ENCODE peak calls at places on chromosomes 3 and 15, in ten cellular contexts. W is spleen, B is A549, C is endothelial cell of umbilical vein, U is heart left ventricle, Z is adrenal gland, P is right lobe of liver, J is stomach, O is uterus, N is sigmoid colon. D is an unnamed sample. For H3K4me1, the result is how much of the 10 kb centered on the place peaks cover.

GRCh38 chr15:52221730-52222129 is 30.5 kb upstream of the GNB5 start:
- DNase-seq in W (no peak), B (no peak), C (no peak), U (no peak), Z (no peak), P (no peak), J (no peak), O (no peak), N (no peak), D (no peak)

GRCh38 chr3:2099028-2099671 is 484 bp downstream of the CNTN4 start:
- DNase-seq in W (no peak), B (no peak), C (no peak), U (no peak), Z (no peak), P (no peak), J (no peak), O (peak), N (no peak), D (peak)

GRCh38 chr3:57998366-57999283 is 9.6 kb upstream of the FLNB start:
- DNase-seq in W (no peak), B (no peak), C (peak), U (no peak), Z (no peak), P (no peak), J (peak), O (peak), N (no peak), D (peak)

GRCh38 chr3:177051419-177051818 is 145.9 kb downstream of the TBL1XR1 start:
- DNase-seq in W (no peak), B (no peak), C (peak), U (no peak), Z (no peak), P (no peak), J (no peak), O (no peak), N (no peak), D (no peak)

GRCh38 chr3:55690746-55691540 is 203.8 kb upstream of the WNT5A start:
- DNase-seq in W (no peak), B (no peak), C (no peak), U (no peak), Z (no peak), P (no peak), J (no peak), O (no peak), N (no peak), D (no peak)

GRCh38 chr3:127220497-127220896 is 27.6 kb downstream of the PRR23E start:
- DNase-seq in W (no peak), B (no peak), C (no peak), U (no peak), Z (no peak), P (no peak), J (no peak), O (no peak), N (no peak), D (no peak)

GRCh38 chr15:38886315-38887163 is 321.9 kb upstream of the RASGRP1 start:
- DNase-seq in W (no peak), B (peak), C (no peak), U (no peak), Z (no peak), P (no peak), J (no peak), O (no peak), N (no peak), D (no peak)

GRCh38 chr3:126932188-126932931 is 50.6 kb upstream of the PLXNA1 start:
- DNase-seq in W (peak), B (no peak), C (peak), U (peak), Z (no peak), P (no peak), J (no peak), O (no peak), N (peak), D (no peak)

GRCh38 chr3:14464521-14464920 is 62.1 kb downstream of the SLC6A6 start:
- DNase-seq in W (no peak), B (no peak), C (no peak), U (no peak), Z (no peak), P (no peak), J (no peak), O (no peak), N (no peak), D (no peak)

GRCh38 chr15:64289550-64289949 is 66.4 kb downstream of the CSNK1G1 start:
- DNase-seq in W (no peak), B (no peak), C (no peak), U (no peak), Z (no peak), P (no peak), J (no peak), O (no peak), N (no peak), D (no peak)

GRCh38 chr3:149342413-149343340 is 9.2 kb upstream of the TM4SF18 start:
- DNase-seq in W (no peak), B (no peak), C (peak), U (no peak), Z (no peak), P (no peak), J (no peak), O (no peak), N (no peak), D (no peak)

GRCh38 chr3:144843099-144843498 is 871.5 kb downstream of the DIPK2A start:
- DNase-seq in W (no peak), B (no peak), C (no peak), U (no peak), Z (no peak), P (no peak), J (no peak), O (no peak), N (no peak), D (no peak)

GRCh38 chr3:32120480-32120879 is 14.1 kb downstream of the GPD1L start:
- DNase-seq in W (no peak), B (no peak), C (no peak), U (no peak), Z (no peak), P (no peak), J (no peak), O (no peak), N (no peak), D (no peak)

GRCh38 chr15:33135355-33135781 is 59.1 kb downstream of the FMN1 start:
- DNase-seq in W (no peak), B (no peak), C (no peak), U (no peak), Z (no peak), P (no peak), J (no peak), O (no peak), N (no peak), D (no peak)

GRCh38 chr3:18572809-18573208 is 147.7 kb upstream of the SATB1 start:
- DNase-seq in W (no peak), B (no peak), C (no peak), U (no peak), Z (no peak), P (no peak), J (no peak), O (no peak), N (no peak), D (no peak)

GRCh38 chr3:64158334-64158733 is 66.9 kb downstream of the PRICKLE2 start:
- DNase-seq in W (no peak), B (no peak), C (no peak), U (no peak), Z (no peak), P (no peak), J (peak), O (no peak), N (no peak), D (peak)

GRCh38 chr3:23992051-23992628 is 47.1 kb downstream of the NR1D2 start:
- DNase-seq in W (no peak), B (no peak), C (peak), U (no peak), Z (no peak), P (no peak), J (no peak), O (peak), N (no peak), D (no peak)

GRCh38 chr3:141326626-141327025 is 41.7 kb upstream of the ZBTB38 start:
- DNase-seq in W (no peak), B (no peak), C (no peak), U (no peak), Z (no peak), P (no peak), J (no peak), O (no peak), N (no peak), D (no peak)

GRCh38 chr3:44055951-44056350 is 185.7 kb upstream of the TOPAZ1 start:
- DNase-seq in W (no peak), B (no peak), C (no peak), U (no peak), Z (no peak), P (no peak), J (no peak), O (no peak), N (no peak), D (no peak)

GRCh38 chr3:143657391-143657790 is 190.9 kb downstream of the SLC9A9 start:
- DNase-seq in W (no peak), B (no peak), C (no peak), U (no peak), Z (no peak), P (no peak), J (no peak), O (no peak), N (no peak), D (no peak)

GRCh38 chr3:12828751-12829150 is 12.6 kb downstream of the RPL32 start:
- DNase-seq in W (no peak), B (no peak), C (no peak), U (no peak), Z (no peak), P (no peak), J (no peak), O (no peak), N (no peak), D (no peak)

GRCh38 chr3:178353292-178353814 is 182.9 kb upstream of the KCNMB2 start:
- DNase-seq in W (no peak), B (no peak), C (peak), U (no peak), Z (no peak), P (no peak), J (no peak), O (no peak), N (no peak), D (no peak)

GRCh38 chr3:176755552-176755951 is 441.7 kb downstream of the TBL1XR1 start:
- DNase-seq in W (no peak), B (no peak), C (no peak), U (no peak), Z (no peak), P (no peak), J (no peak), O (no peak), N (no peak), D (no peak)

GRCh38 chr3:179842061-179842460 is 189.2 kb downstream of the USP13 start:
- DNase-seq in W (no peak), B (no peak), C (no peak), U (no peak), Z (no peak), P (no peak), J (no peak), O (no peak), N (no peak), D (no peak)

GRCh38 chr15:101172421-101173097 is 79.3 kb downstream of the CHSY1 start:
- DNase-seq in W (no peak), B (no peak), C (no peak), U (no peak), Z (no peak), P (no peak), J (no peak), O (no peak), N (no peak), D (no peak)

GRCh38 chr3:188037116-188037718 is 116.7 kb upstream of the LPP start:
- DNase-seq in W (no peak), B (peak), C (peak), U (peak), Z (no peak), P (peak), J (peak), O (peak), N (no peak), D (peak)

GRCh38 chr3:65194044-65194714 is 506.4 kb upstream of the ADAMTS9 start:
- DNase-seq in W (no peak), B (no peak), C (no peak), U (no peak), Z (no peak), P (no peak), J (no peak), O (no peak), N (no peak), D (no peak)

GRCh38 chr15:87733977-87734376 is 522.6 kb downstream of the NTRK3 start:
- DNase-seq in W (no peak), B (no peak), C (no peak), U (no peak), Z (no peak), P (no peak), J (no peak), O (no peak), N (no peak), D (no peak)
- H3K27ac ChIP-seq in W (no peak), B (no peak), C (no peak), U (no peak), Z (no peak), P (no peak), J (no peak), O (no peak), N (no peak), D (no peak)

GRCh38 chr3:71051259-71051595 is 532.3 kb downstream of the FOXP1 start:
- DNase-seq in W (no peak), B (no peak), C (no peak), U (no peak), Z (no peak), P (no peak), J (no peak), O (no peak), N (no peak), D (no peak)
- H3K4me1 ChIP-seq in W (under half), B (half or more), C (half or more), U (half or more), Z (under half), P (under half), J (half or more), O (under half), N (under half), D (under half)

GRCh38 chr3:45123030-45123429 is 23.1 kb downstream of the CDCP1 start:
- DNase-seq in W (no peak), B (peak), C (peak), U (no peak), Z (no peak), P (no peak), J (no peak), O (peak), N (no peak), D (no peak)

GRCh38 chr3:45123841-45124269 is 22.3 kb downstream of the CDCP1 start:
- DNase-seq in W (no peak), B (peak), C (peak), U (no peak), Z (no peak), P (no peak), J (no peak), O (peak), N (no peak), D (no peak)

GRCh38 chr3:45118615-45119062 is 27.5 kb downstream of the CDCP1 start:
- DNase-seq in W (no peak), B (no peak), C (no peak), U (no peak), Z (no peak), P (no peak), J (no peak), O (no peak), N (no peak), D (no peak)

GRCh38 chr3:45120615-45121158 is 25.5 kb downstream of the CDCP1 start:
- DNase-seq in W (no peak), B (no peak), C (no peak), U (no peak), Z (no peak), P (no peak), J (no peak), O (no peak), N (no peak), D (no peak)

DNA sequence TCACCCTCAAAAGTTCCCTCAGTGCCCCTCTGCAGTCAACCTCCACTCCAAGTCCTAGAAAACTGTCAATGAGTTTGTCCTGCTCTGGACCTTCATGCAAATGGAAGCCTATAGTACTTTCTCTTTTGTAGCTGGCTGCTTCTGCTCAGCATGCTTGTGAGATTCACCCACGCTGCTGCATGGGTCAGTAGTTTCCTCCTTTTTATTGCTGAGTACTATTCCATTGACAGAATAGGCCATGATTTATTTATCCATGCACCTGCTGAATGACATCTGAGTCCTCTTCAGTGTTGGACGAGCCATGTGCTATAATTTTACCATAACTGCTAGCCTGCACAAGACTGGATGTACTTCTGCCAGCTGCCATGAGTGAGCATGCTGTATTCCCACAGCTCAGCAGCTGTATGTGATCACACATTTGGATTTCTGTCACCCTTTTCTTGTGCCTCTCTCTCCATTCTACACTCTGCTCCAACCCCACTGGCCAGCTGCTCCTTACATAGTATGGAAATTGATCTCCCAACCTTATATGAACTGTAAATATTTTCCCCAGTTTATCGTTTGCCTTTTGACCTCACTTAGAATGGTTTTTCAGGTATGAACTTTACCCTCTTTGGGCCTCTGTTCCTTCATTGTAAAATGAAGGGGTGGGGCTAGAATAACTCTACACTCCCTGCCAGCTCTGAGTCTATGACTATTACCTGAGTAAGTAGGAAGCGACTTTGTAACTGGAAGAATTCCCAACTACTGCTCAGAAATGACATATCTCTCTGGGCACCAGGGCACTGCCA is 26.2 kb downstream of the CDCP1 start:
- DNase-seq in W (no peak), B (no peak), C (no peak), U (no peak), Z (no peak), P (no peak), J (no peak), O (no peak), N (no peak), D (peak)
- TF ChIP-seq POLR2A in W (no peak), B (no peak), C (no peak), U (no peak), Z (no peak), P (no peak), J (no peak), O (no peak), N (no peak), D (no peak)

GRCh38 chr3:4587838-4588105 is 94.6 kb downstream of the ITPR1 start:
- DNase-seq in W (no peak), B (no peak), C (no peak), U (no peak), Z (no peak), P (no peak), J (no peak), O (no peak), N (no peak), D (no peak)

GRCh38 chr3:4586381-4586780 is 93.2 kb downstream of the ITPR1 start:
- DNase-seq in W (no peak), B (no peak), C (no peak), U (no peak), Z (no peak), P (no peak), J (no peak), O (no peak), N (no peak), D (no peak)

GRCh38 chr3:4588410-4588809 is 95.3 kb downstream of the ITPR1 start:
- DNase-seq in W (no peak), B (no peak), C (no peak), U (no peak), Z (peak), P (no peak), J (no peak), O (peak), N (peak), D (no peak)

GRCh38 chr3:4587061-4587837 is 94.1 kb downstream of the ITPR1 start:
- DNase-seq in W (no peak), B (no peak), C (no peak), U (no peak), Z (no peak), P (no peak), J (no peak), O (no peak), N (no peak), D (no peak)

DNA sequence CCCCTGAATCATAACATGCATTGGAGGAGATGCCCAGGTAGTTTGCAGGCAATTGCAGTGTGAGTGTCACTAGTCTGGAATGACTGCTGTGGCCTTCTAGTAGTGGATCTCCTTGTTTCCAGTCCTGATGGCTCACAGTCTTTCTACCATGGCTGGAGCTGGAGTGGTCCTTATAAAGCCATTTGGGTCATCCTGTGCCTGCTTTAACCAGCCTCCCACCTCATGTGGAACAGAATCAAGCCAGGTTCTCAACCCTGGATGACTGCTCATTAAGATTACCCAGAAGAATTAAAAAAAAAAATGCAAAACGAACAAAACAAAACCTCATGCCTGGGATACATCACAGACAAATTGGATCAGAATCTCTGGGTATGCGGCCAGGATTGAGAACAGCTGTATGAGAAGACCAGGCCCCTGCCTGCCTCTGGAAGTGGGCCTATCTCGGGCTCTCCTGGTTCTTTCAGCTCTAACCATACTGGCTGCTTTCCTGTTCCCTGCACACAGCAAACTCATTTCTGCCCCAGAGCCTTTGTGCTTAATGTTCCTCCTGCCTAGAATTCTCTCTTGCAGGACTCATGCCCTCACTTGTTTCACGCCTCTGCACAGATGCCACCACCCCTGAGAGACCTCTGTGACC is 96.4 kb downstream of the ITPR1 start:
- DNase-seq in W (no peak), B (no peak), C (no peak), U (peak), Z (no peak), P (no peak), J (no peak), O (peak), N (no peak), D (no peak)
- H3K27ac ChIP-seq in W (no peak), B (no peak), C (no peak), U (no peak), Z (no peak), P (no peak), J (no peak), O (peak), N (peak), D (no peak)

GRCh38 chr15:93056836-93057235 is 32.2 kb downstream of the RGMA start:
- DNase-seq in W (no peak), B (no peak), C (no peak), U (no peak), Z (no peak), P (no peak), J (no peak), O (no peak), N (no peak), D (no peak)

GRCh38 chr15:93058128-93058527 is 30.9 kb downstream of the RGMA start:
- DNase-seq in W (no peak), B (no peak), C (no peak), U (no peak), Z (no peak), P (no peak), J (no peak), O (no peak), N (no peak), D (no peak)

GRCh38 chr15:93058904-93059427 is 30.0 kb downstream of the RGMA start:
- DNase-seq in W (no peak), B (no peak), C (no peak), U (no peak), Z (no peak), P (no peak), J (no peak), O (no peak), N (no peak), D (no peak)

GRCh38 chr15:93059442-93059841 is 29.6 kb downstream of the RGMA start:
- DNase-seq in W (no peak), B (no peak), C (no peak), U (no peak), Z (no peak), P (no peak), J (no peak), O (no peak), N (no peak), D (no peak)

GRCh38 chr15:93057618-93058017 is 31.4 kb downstream of the RGMA start:
- DNase-seq in W (no peak), B (no peak), C (no peak), U (no peak), Z (no peak), P (no peak), J (no peak), O (no peak), N (no peak), D (no peak)
- H3K4me1 ChIP-seq in W (under half), B (under half), C (under half), U (under half), Z (under half), P (under half), J (half or more), O (under half), N (under half), D (under half)

GRCh38 chr3:98593046-98593936 is at the start of gene CPOX:
- DNase-seq in W (peak), B (peak), C (peak), U (peak), Z (peak), P (peak), J (peak), O (peak), N (peak), D (peak)
- TF ChIP-seq POLR2A in W (no peak), B (peak), C (peak), U (peak), Z (peak), P (peak), J (no peak), O (peak), N (peak), D (no peak)

GRCh38 chr3:83877909-83878308 is 1080.9 kb upstream of the CADM2 start:
- DNase-seq in W (no peak), B (no peak), C (no peak), U (no peak), Z (no peak), P (no peak), J (no peak), O (no peak), N (no peak), D (no peak)

DNA sequence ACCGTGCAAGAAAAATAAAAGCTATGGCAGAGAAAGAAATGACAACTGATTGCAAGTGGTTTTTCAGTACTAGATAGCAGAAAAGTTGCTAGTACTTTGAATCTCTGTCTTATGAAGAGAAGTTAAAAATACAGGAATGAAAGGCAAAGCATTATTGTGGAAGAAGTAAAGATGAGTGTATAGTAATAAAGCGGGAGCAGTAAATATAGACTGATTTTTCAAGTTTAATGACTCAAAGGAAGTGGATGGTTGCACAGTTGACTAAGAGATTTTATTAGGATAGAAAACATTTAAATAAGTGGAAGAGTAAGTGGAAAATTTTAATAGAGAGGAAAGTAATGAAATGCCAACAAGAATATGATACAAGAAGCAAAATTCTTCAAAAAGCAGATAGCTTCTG is 1076.1 kb upstream of the CADM2 start:
- DNase-seq in W (no peak), B (no peak), C (no peak), U (no peak), Z (no peak), P (no peak), J (no peak), O (no peak), N (no peak), D (no peak)
- H3K27ac ChIP-seq in W (no peak), B (no peak), C (no peak), U (no peak), Z (no peak), P (no peak), J (no peak), O (no peak), N (no peak), D (no peak)